ENCODE peak calls at places on chromosomes 1 and 21, in five cellular contexts. T is lower leg skin; F is vagina; D is cardiac fibroblast; A is naive thymus-derived CD4-positive, alpha-beta T cell. G is an unnamed sample.
A peak's percentile ranks its signal among the peaks of the same experiment; 100 is the strongest.

GRCh38 chr1:64934115-64934880 is 32.1 kb downstream of the JAK1 start:
- DNase-seq in D (peak; percentile 81), T (peak; percentile 44), F (no peak), A (no peak), G (peak; percentile 87)

GRCh38 chr21:39535646-39536437 is 76.9 kb upstream of the B3GALT5 start:
- DNase-seq in D (no peak), A (no peak), F (no peak), T (no peak), G (no peak)

GRCh38 chr1:46364612-46365011 is 24.0 kb downstream of the NSUN4 start:
- DNase-seq in T (no peak), F (no peak), A (no peak), D (no peak), G (peak; percentile 72)

GRCh38 chr21:15455819-15456462 is 273.8 kb upstream of the USP25 start:
- DNase-seq in A (no peak), F (no peak), D (no peak), T (no peak), G (no peak)

GRCh38 chr1:200252526-200252925 is 157.3 kb downstream of the ZNF281 start:
- DNase-seq in A (no peak), T (no peak), D (peak; percentile 9), F (no peak), G (no peak)

GRCh38 chr1:237042892-237043576 is 1.1 kb downstream of the RYR2 start:
- DNase-seq in F (no peak), T (no peak), A (no peak), D (peak; percentile 7), G (no peak)

GRCh38 chr1:167617100-167617949 is 12.7 kb upstream of the RCSD1 start:
- DNase-seq in A (no peak), D (peak; percentile 78), F (no peak), T (peak; percentile 49), G (peak; percentile 28)

GRCh38 chr1:234579967-234580366 is 30.0 kb downstream of the IRF2BP2 start:
- DNase-seq in A (no peak), T (no peak), F (no peak), D (no peak), G (no peak)

GRCh38 chr21:45032977-45033705 is 41.2 kb upstream of the ADARB1 start:
- DNase-seq in F (no peak), D (peak; percentile 56), A (no peak), T (no peak), G (no peak)

GRCh38 chr1:75129660-75130311 is 4.4 kb upstream of the LHX8 start:
- DNase-seq in A (no peak), T (no peak), D (no peak), F (no peak), G (no peak)

GRCh38 chr1:68723791-68724190 is 226.9 kb upstream of the DEPDC1 start:
- DNase-seq in D (no peak), A (no peak), F (no peak), T (no peak), G (no peak)

GRCh38 chr1:232271991-232272589 is 357.8 kb downstream of the SIPA1L2 start:
- DNase-seq in A (no peak), T (no peak), F (no peak), D (peak; percentile 46), G (peak; percentile 12)

GRCh38 chr1:61079898-61080336 is 2.4 kb upstream of the NFIA start:
- DNase-seq in T (peak; percentile 86), A (no peak), D (peak; percentile 98), F (no peak), G (peak; percentile 80)

GRCh38 chr1:15965228-15965767 is 10.6 kb downstream of the ZBTB17 start:
- DNase-seq in F (no peak), A (no peak), D (peak; percentile 85), T (peak; percentile 50), G (peak; percentile 89)

GRCh38 chr1:209674957-209675566 is at the start of gene G0S2:
- DNase-seq in D (peak; percentile 87), A (no peak), T (no peak), F (no peak), G (peak; percentile 39)

GRCh38 chr1:178004926-178005391 is 35.1 kb upstream of the SEC16B start:
- DNase-seq in A (no peak), T (no peak), D (no peak), F (no peak), G (peak; percentile 25)

GRCh38 chr21:42242611-42243010 is 23.7 kb downstream of the ABCG1 start:
- DNase-seq in A (no peak), D (no peak), F (no peak), T (no peak), G (no peak)

GRCh38 chr1:34884536-34884935 is 25.0 kb upstream of the SMIM12 start:
- DNase-seq in F (no peak), T (no peak), D (no peak), A (no peak), G (no peak)

GRCh38 chr1:5448486-5448885 is 543.7 kb downstream of the NPHP4 start:
- DNase-seq in F (no peak), D (no peak), T (no peak), A (no peak), G (no peak)

GRCh38 chr1:117821782-117822447 is 107.5 kb downstream of the GDAP2 start:
- DNase-seq in D (peak; percentile 91), T (no peak), F (no peak), A (no peak), G (peak; percentile 92)

GRCh38 chr1:67429011-67429527 is 1.1 kb downstream of the SERBP1 start:
- DNase-seq in T (peak; percentile 30), F (no peak), D (peak; percentile 21), A (peak; percentile 54), G (no peak)

GRCh38 chr21:14989359-14989758 is 75.4 kb downstream of the NRIP1 start:
- DNase-seq in D (peak; percentile 72), A (no peak), F (no peak), T (no peak), G (peak; percentile 73)

GRCh38 chr1:80882552-80882951 is 918.2 kb upstream of the ADGRL2 start:
- DNase-seq in T (no peak), A (no peak), D (peak; percentile 69), F (no peak), G (peak; percentile 8)

GRCh38 chr1:180231506-180232420 is 1.7 kb downstream of the LHX4 start:
- DNase-seq in F (no peak), D (peak; percentile 29), A (no peak), T (no peak), G (no peak)

GRCh38 chr1:187842406-187843165 is 1013.8 kb downstream of the PLA2G4A start:
- DNase-seq in D (peak; percentile 16), A (no peak), T (peak; percentile 70), F (no peak), G (no peak)

DNA sequence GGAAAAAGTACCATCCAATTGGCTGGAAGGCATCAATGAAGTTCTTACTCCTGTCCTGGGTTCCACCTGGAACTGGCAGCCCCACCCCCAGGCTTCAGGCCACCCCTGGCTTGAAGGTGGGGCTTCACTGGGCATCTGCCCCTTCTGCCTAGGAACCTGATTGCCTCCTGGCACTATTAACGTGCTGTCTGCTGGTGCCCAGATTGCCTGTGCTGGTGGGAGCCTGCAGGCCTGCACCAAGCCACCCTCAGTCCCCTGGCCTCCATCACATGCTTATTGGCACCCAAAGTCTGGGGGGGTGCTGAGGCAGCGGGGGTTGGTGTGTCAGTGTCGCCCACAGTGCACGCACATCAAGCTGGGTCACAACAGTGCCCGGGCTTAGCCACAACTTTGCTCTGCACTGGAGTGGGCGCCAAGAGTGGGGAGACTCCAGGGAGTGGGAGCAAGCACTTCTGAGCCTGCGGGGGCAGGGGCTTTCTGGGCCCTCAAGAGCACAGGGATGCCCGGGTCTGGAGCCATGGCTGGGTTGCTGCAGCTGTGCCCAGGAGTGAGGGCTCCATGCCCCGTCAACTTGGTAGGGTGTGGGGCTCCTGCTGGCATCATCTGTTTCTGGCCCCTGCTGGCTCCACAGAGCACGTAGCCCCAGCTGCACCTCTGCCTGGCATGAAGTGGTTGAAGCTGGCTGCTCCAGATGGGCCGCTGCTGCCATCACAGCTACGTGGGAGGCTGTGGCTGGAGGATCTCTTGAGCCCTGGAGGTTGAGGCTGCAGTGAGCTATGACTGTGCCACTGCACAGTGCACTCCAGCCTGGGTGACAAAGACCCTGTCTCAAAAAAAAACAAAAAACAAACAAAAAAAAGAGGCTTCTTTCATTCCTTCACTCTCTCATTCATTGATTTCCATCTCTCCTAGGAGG is 4.2 kb upstream of the LSM10 start:
- DNase-seq in A (no peak), F (no peak), D (no peak), T (no peak), G (no peak)
- H3K4me3 ChIP-seq in A (no peak overlapping the region), F (peak overlapping the region; percentile 4), D (peak overlapping the region; percentile 27), T (no peak overlapping the region), G (peak overlapping the region; percentile 59)

GRCh38 chr21:33267250-33267649 is 1.1 kb downstream of the IL10RB start:
- DNase-seq in A (no peak), D (no peak), T (no peak), F (no peak), G (no peak)
- H3K4me3 ChIP-seq in A (peak overlapping the region; percentile 87), D (peak overlapping the region; percentile 86), T (peak overlapping the region; percentile 76), F (peak overlapping the region; percentile 79), G (peak overlapping the region; percentile 80)

GRCh38 chr1:78606274-78606673 is 14.0 kb upstream of the IFI44L start:
- DNase-seq in A (no peak), F (no peak), D (peak; percentile 7), T (no peak), G (no peak)
- H3K4me3 ChIP-seq in A (no peak overlapping the region), F (no peak overlapping the region), D (no peak overlapping the region), T (no peak overlapping the region), G (no peak overlapping the region)

GRCh38 chr21:25518491-25518911 is 88.8 kb downstream of the MRPL39 start:
- DNase-seq in F (no peak), A (no peak), D (no peak), T (no peak), G (peak; percentile 20)
- H3K4me3 ChIP-seq in F (no peak overlapping the region), A (no peak overlapping the region), D (no peak overlapping the region), T (no peak overlapping the region), G (no peak overlapping the region)

GRCh38 chr21:26565546-26565945 is 7.5 kb downstream of the CYYR1 start:
- DNase-seq in F (no peak), D (no peak), T (no peak), A (no peak), G (no peak)

GRCh38 chr21:26563977-26564503 is 9.0 kb downstream of the CYYR1 start:
- DNase-seq in D (no peak), T (no peak), F (no peak), A (no peak), G (no peak)

GRCh38 chr21:26570203-26570602 is 2.9 kb downstream of the CYYR1 start:
- DNase-seq in D (no peak), T (no peak), F (no peak), A (no peak), G (no peak)

GRCh38 chr21:26565105-26565504 is 8.0 kb downstream of the CYYR1 start:
- DNase-seq in T (no peak), F (no peak), A (no peak), D (no peak), G (no peak)
- H3K4me3 ChIP-seq in T (no peak overlapping the region), F (no peak overlapping the region), A (no peak overlapping the region), D (no peak overlapping the region), G (no peak overlapping the region)

GRCh38 chr1:116159177-116159576 is 48.0 kb downstream of the MAB21L3 start:
- DNase-seq in T (no peak), A (no peak), F (no peak), D (no peak), G (no peak)

GRCh38 chr1:116154536-116154935 is 43.3 kb downstream of the MAB21L3 start:
- DNase-seq in D (no peak), A (no peak), F (peak; percentile 55), T (no peak), G (no peak)

GRCh38 chr1:116153692-116154031 is 42.5 kb downstream of the MAB21L3 start:
- DNase-seq in F (no peak), A (no peak), T (no peak), D (no peak), G (no peak)

GRCh38 chr1:116159611-116160010 is 48.4 kb downstream of the MAB21L3 start:
- DNase-seq in F (no peak), T (no peak), D (no peak), A (no peak), G (no peak)

GRCh38 chr1:116157096-116157495 is 45.9 kb downstream of the MAB21L3 start:
- DNase-seq in F (peak; percentile 55), A (no peak), D (no peak), T (no peak), G (no peak)
- H3K4me3 ChIP-seq in F (no peak overlapping the region), A (no peak overlapping the region), D (no peak overlapping the region), T (no peak overlapping the region), G (no peak overlapping the region)

G was measured in AG10803.